ENCODE peak calls at places on chromosomes 11 and 22, in eight cellular contexts. M is breast epithelium, W is AG09309, X is endothelial cell of umbilical vein, L is upper lobe of left lung, B is lower lobe of right lung, J is IMR-90, O is vagina. K is an unnamed sample.

GRCh38 chr22:27668828-27669797 is 132.4 kb downstream of the MN1 start:
- DNase-seq in B (peak; percentile 52), M (no peak), L (no peak), X (peak; percentile 38), W (no peak), J (peak; percentile 18), O (no peak), K (no peak)

GRCh38 chr11:13718394-13718793 is 49.9 kb downstream of the FAR1 start:
- DNase-seq in X (no peak), W (no peak), L (no peak), M (no peak), B (no peak), J (no peak), O (no peak), K (no peak)

GRCh38 chr11:9280655-9281301 is 15.6 kb upstream of the DENND5A start:
- DNase-seq in O (peak; percentile 6), J (peak; percentile 81), W (no peak), L (no peak), X (peak; percentile 41), M (no peak), B (no peak), K (peak; percentile 61)

GRCh38 chr11:62217191-62217748 is 8.8 kb downstream of the SCGB2A1 start:
- DNase-seq in O (no peak), J (no peak), M (no peak), B (no peak), W (no peak), X (peak; percentile 31), L (no peak), K (no peak)

GRCh38 chr11:17781221-17781620 is 46.6 kb downstream of the KCNC1 start:
- DNase-seq in O (no peak), L (no peak), W (no peak), B (no peak), X (no peak), J (no peak), M (no peak), K (no peak)

GRCh38 chr11:2363816-2364370 is 13.2 kb upstream of the CD81 start:
- DNase-seq in W (no peak), B (no peak), J (no peak), M (no peak), L (no peak), X (no peak), O (no peak), K (no peak)

GRCh38 chr11:62427630-62428233 is 8.9 kb downstream of the SCGB1A1 start:
- DNase-seq in B (no peak), L (no peak), W (no peak), J (peak; percentile 58), O (no peak), M (no peak), X (no peak), K (no peak)

GRCh38 chr11:70176940-70177689 is 26.0 kb upstream of the FADD start:
- DNase-seq in O (no peak), B (peak; percentile 60), W (no peak), M (no peak), J (no peak), X (no peak), L (peak; percentile 89), K (no peak)

GRCh38 chr11:13003726-13004493 is 5.2 kb upstream of the RASSF10 start:
- DNase-seq in O (no peak), W (no peak), L (no peak), B (no peak), X (no peak), M (no peak), J (no peak), K (no peak)

DNA sequence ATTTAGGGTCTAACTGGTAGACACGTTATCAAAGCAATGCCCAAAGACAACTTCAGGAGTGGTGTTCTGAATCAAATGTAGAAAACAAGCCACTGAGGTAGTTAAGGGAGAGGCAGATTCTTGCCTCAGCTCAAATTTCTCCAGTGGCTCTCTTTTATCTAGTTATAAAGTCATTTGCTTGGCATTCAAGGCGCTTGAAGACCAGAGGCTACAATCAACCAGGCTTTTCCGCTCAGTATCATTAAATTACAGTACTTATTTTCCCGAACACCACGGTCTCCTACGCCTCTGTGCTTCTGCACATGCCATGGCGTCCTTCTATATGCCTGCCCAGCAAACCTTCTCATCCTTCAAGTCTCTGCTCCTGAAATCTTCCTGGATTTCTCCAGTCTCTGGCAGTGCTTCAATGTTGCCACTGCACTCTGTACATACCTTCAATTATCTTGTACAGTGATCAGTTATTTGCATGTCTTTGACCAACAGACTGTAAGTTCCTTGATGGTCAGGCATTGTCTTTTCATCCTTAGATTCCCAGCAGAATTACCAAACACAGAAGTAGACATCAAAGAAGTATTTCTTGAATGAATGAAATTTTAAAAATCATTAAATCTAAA is 1.4 kb downstream of the POGLUT3 start:
- DNase-seq in M (no peak), L (no peak), O (no peak), W (no peak), B (no peak), X (no peak), J (peak; percentile 31), K (peak; percentile 37)
- H3K4me3 ChIP-seq in M (peak overlapping the region; percentile 71), L (peak overlapping the region; percentile 85), O (peak overlapping the region; percentile 59), W (peak overlapping the region; percentile 57), B (peak overlapping the region; percentile 78), X (peak overlapping the region; percentile 71), J (peak overlapping the region; percentile 54), K (no peak overlapping the region)

DNA sequence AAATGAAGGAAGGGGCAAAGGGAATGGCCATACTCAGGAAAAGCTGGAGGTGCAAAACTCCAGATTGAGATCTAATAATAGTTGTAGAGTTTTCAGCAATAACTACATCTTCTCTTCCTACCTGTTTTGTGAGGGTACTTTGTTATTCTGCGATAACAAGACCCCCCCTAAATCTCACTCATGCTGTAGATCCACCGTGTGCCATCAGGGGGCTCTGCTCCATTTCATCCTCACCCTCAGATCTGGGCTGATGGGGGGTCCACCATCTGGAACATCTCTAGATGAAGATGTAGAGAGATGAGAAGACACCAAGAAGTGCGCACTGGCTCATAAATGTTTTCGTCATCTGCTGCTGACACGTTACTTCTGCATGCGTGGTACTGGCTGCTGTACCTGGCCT is 135.9 kb upstream of the KIRREL3 start:
- DNase-seq in L (no peak), B (no peak), M (no peak), X (no peak), O (no peak), W (no peak), J (no peak), K (no peak)
- TF ChIP-seq CTCF in L (no peak), B (no peak), M (no peak), X (no peak), O (no peak), W (no peak), J (no peak), K (no peak)

GRCh38 chr11:47550288-47551052 is 2.5 kb downstream of the CELF1 start:
- DNase-seq in J (no peak), M (no peak), B (no peak), W (no peak), X (no peak), O (no peak), L (no peak), K (no peak)
- H3K4me3 ChIP-seq in J (no peak overlapping the region), M (no peak overlapping the region), B (peak overlapping the region; percentile 96), W (no peak overlapping the region), X (no peak overlapping the region), O (no peak overlapping the region), L (no peak overlapping the region), K (no peak overlapping the region)

GRCh38 chr22:50298937-50299656 is 8.3 kb downstream of the PLXNB2 start:
- DNase-seq in O (no peak), M (no peak), X (no peak), B (no peak), W (no peak), L (peak; percentile 68), J (peak; percentile 11), K (no peak)
- TF ChIP-seq CTCF in O (no peak), M (no peak), X (no peak), B (no peak), W (no peak), L (no peak), J (no peak), K (no peak)

GRCh38 chr22:41910599-41911291 is 4.1 kb downstream of the SHISA8 start:
- DNase-seq in W (no peak), L (peak; percentile 88), X (no peak), M (no peak), B (no peak), J (no peak), O (no peak), K (no peak)
- H3K4me3 ChIP-seq in W (no peak overlapping the region), L (peak overlapping the region; percentile 40), X (no peak overlapping the region), M (peak overlapping the region; percentile 35), B (peak overlapping the region; percentile 42), J (peak overlapping the region; percentile 1), O (peak overlapping the region; percentile 21), K (no peak overlapping the region)

DNA sequence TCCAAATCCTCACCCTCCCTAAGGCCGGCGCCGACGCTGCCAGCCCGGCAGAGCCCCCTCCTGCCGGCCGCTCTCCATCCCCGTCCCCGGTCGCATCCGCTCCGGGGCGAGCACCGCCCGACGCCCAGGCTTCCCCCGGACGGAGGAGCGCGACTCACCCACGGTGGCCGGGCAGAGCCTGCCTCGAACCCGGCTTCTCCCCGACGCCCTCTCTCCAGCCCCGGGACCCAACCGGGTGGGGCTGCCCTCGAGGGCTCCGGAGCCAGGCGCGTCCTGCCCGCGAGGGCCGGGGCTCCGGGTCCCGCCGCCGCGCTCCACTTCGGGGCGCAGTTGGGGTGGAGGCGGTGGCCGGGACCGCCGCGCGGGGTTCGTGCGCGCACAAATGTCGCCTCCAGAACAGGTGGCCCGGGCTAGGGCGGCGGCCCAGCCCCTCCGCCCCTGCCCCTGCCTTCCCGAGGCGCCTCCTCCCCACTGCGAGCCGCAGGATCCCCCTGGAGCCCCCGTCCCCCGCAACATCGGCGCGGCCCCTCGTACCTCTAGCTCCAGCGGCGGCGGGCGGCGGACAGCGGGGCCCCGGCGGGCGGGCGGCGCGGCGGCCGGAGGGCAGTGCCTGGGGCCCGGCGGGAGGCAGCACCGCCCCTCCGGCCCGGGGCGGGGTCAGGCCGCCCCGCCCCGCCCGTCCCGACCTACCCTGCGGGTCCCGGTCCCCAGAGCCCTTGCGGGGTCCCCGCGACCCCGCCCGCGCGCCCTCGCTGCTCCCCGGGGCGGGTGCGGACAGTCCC is at the start of gene A4GALT:
- DNase-seq in B (no peak), X (no peak), M (no peak), L (peak; percentile 90), O (no peak), J (no peak), W (no peak), K (no peak)
- TF ChIP-seq CTCF in B (no peak), X (no peak), M (no peak), L (peak; percentile 21), O (no peak), J (no peak), W (no peak), K (no peak)